ENCODE peak calls at places on chromosomes 11 and 22, in four cellular contexts. R is GM12865; H is NCI-H2081 treated with DMSO at 0.1 percent for 48 hours; T is stimulated activated CD8-positive, alpha-beta memory T cell treated with anti-CD3 and anti-CD28 coated beads, Interleukin-2, amount 100 ng/mL, for 1 hour. Z is an unnamed sample.
A peak's percentile ranks its signal among the peaks of the same experiment; 100 is the strongest.

GRCh38 chr11:114082767-114083181 is 23.3 kb downstream of the ZBTB16 start:
- DNase-seq in H (no peak), R (no peak), T (no peak), Z (no peak)

GRCh38 chr11:2143652-2144548 is 4.7 kb upstream of the IGF2 start:
- DNase-seq in T (no peak), H (no peak), R (no peak), Z (no peak)

GRCh38 chr11:76614471-76615183 is 55.9 kb downstream of the LRRC32 start:
- DNase-seq in T (no peak), H (no peak), R (no peak), Z (no peak)

GRCh38 chr11:1655168-1656060 is 25.8 kb downstream of the KRTAP5-5 start:
- DNase-seq in H (no peak), T (no peak), R (no peak), Z (no peak)

GRCh38 chr11:69891421-69892236 is 72.4 kb upstream of the FGF3 start:
- DNase-seq in H (no peak), R (no peak), T (no peak), Z (no peak)

GRCh38 chr22:48531108-48531507 is 1296.6 kb downstream of the BRD1 start:
- DNase-seq in R (no peak), T (no peak), H (no peak), Z (no peak)

GRCh38 chr22:47452184-47452583 is 689.7 kb downstream of the TBC1D22A start:
- DNase-seq in H (no peak), T (no peak), R (no peak), Z (no peak)

GRCh38 chr22:26671317-26672059 is 14.1 kb downstream of the MIAT start:
- DNase-seq in R (peak; percentile 86), T (peak; percentile 62), H (no peak), Z (no peak)

GRCh38 chr22:25101986-25102385 is 97.7 kb upstream of the CRYBB3 start:
- DNase-seq in T (no peak), H (no peak), R (no peak), Z (no peak)

GRCh38 chr11:17846852-17847453 is 112.4 kb downstream of the KCNC1 start:
- DNase-seq in T (no peak), R (peak; percentile 3), H (no peak), Z (no peak)

GRCh38 chr11:120547301-120547700 is 35.8 kb downstream of the GRIK4 start:
- DNase-seq in H (no peak), T (no peak), R (no peak), Z (no peak)

GRCh38 chr22:46150615-46151423 is 493 bp downstream of the PPARA start:
- DNase-seq in H (no peak), R (peak; percentile 73), T (peak; percentile 42), Z (peak; percentile 50)

GRCh38 chr11:83680351-83680750 is 394.2 kb upstream of the CCDC90B start:
- DNase-seq in R (no peak), H (peak; percentile 19), T (no peak), Z (no peak)

GRCh38 chr22:22458896-22459588 is 49.5 kb downstream of the ZNF280B start:
- DNase-seq in T (no peak), H (no peak), R (no peak), Z (no peak)

GRCh38 chr22:19291218-19291579 is 320 bp downstream of the CLTCL1 start:
- DNase-seq in R (peak; percentile 11), H (no peak), T (peak; percentile 11), Z (no peak)

GRCh38 chr11:114192841-114193389 is 103.3 kb upstream of the NNMT start:
- DNase-seq in H (no peak), R (no peak), T (no peak), Z (no peak)

GRCh38 chr11:33445761-33446161 is 188.6 kb downstream of the HIPK3 start:
- DNase-seq in H (no peak), R (no peak), T (no peak), Z (no peak)

GRCh38 chr11:106101797-106102196 is 24.3 kb downstream of the AASDHPPT start:
- DNase-seq in T (no peak), H (no peak), R (no peak), Z (no peak)

GRCh38 chr22:49964136-49964492 is 3.5 kb downstream of the PIM3 start:
- DNase-seq in R (no peak), H (no peak), T (no peak), Z (peak; percentile 5)

GRCh38 chr11:61787928-61788491 is 4.4 kb downstream of the TMEM258 start:
- DNase-seq in H (no peak), T (no peak), R (peak; percentile 42), Z (no peak)

GRCh38 chr22:31757265-31757664 is 3.4 kb downstream of the DEPDC5 start:
- DNase-seq in H (no peak), T (no peak), R (no peak), Z (no peak)

GRCh38 chr11:1302041-1302460 is 7.4 kb downstream of the TOLLIP start:
- DNase-seq in H (no peak), R (no peak), T (no peak), Z (no peak)

GRCh38 chr22:17910561-17911311 is 113.6 kb downstream of the MICAL3 start:
- DNase-seq in T (no peak), H (no peak), R (no peak), Z (peak; percentile 31)

GRCh38 chr11:128790200-128790599 is 76.9 kb downstream of the KCNJ1 start:
- DNase-seq in R (no peak), H (no peak), T (no peak), Z (no peak)

GRCh38 chr22:42720263-42721044 is at the start of gene A4GALT:
- DNase-seq in T (no peak), R (peak; percentile 39), H (no peak), Z (no peak)

GRCh38 chr22:22616636-22617035 is 27.8 kb upstream of the GGTLC2 start:
- DNase-seq in T (no peak), R (peak; percentile 47), H (no peak), Z (peak; percentile 76)

GRCh38 chr11:56848105-56848809 is 99.8 kb upstream of the OR9G4 start:
- DNase-seq in R (no peak), H (no peak), T (no peak), Z (no peak)

Z was measured in MM.1S.